ENCODE peak calls at places on chromosomes 13 and 19, in four cellular contexts. C is SHP77; I is stimulated activated CD4-positive, alpha-beta T cell treated with anti-CD3 and anti-CD28 coated beads, Interleukin-2, amount 100 ng/mL, for 24 hours; O is astrocyte of the spinal cord. K is an unnamed sample.

GRCh38 chr13:34942732-34943674 is 933 bp downstream of the NBEA start:
- DNase-seq in O (no peak), C (peak), I (no peak), K (no peak)

GRCh38 chr13:76552807-76553206 is 333.4 kb downstream of the KCTD12 start:
- DNase-seq in C (no peak), I (no peak), O (no peak), K (no peak)

GRCh38 chr19:48190288-48191284 is 20.1 kb downstream of the ZSWIM9 start:
- DNase-seq in O (peak), I (peak), C (no peak), K (no peak)

GRCh38 chr19:7983995-7984837 is 21.2 kb downstream of the ELAVL1 start:
- DNase-seq in C (no peak), O (no peak), I (no peak), K (no peak)

GRCh38 chr13:66809496-66809895 is 420.6 kb downstream of the PCDH9 start:
- DNase-seq in O (no peak), I (no peak), C (peak), K (no peak)

GRCh38 chr13:99224019-99224418 is 23.4 kb downstream of the UBAC2 start:
- DNase-seq in C (no peak), O (no peak), I (no peak), K (no peak)

GRCh38 chr13:111472083-111472482 is 151.6 kb downstream of the TEX29 start:
- DNase-seq in C (no peak), O (no peak), I (no peak), K (no peak)

GRCh38 chr19:16899566-16900075 is 10.8 kb downstream of the F2RL3 start:
- DNase-seq in O (peak), I (no peak), C (peak), K (no peak)

GRCh38 chr13:99528547-99528946 is 27.3 kb downstream of the TM9SF2 start:
- DNase-seq in O (no peak), I (no peak), C (peak), K (no peak)

GRCh38 chr13:114230575-114230974 is 4.1 kb upstream of the CDC16 start:
- DNase-seq in I (no peak), C (no peak), O (no peak), K (no peak)

GRCh38 chr13:78298657-78299056 is 304.7 kb downstream of the POU4F1 start:
- DNase-seq in O (peak), C (no peak), I (no peak), K (no peak)

GRCh38 chr13:45481688-45482087 is 16.9 kb downstream of the COG3 start:
- DNase-seq in I (no peak), C (no peak), O (no peak), K (no peak)

GRCh38 chr19:38587562-38587961 is 30.2 kb downstream of the MAP4K1 start:
- DNase-seq in C (no peak), O (no peak), I (no peak), K (no peak)

GRCh38 chr13:80742027-80742426 is 401.1 kb upstream of the SPRY2 start:
- DNase-seq in I (no peak), O (no peak), C (no peak), K (no peak)

GRCh38 chr13:75460644-75461043 is 21.3 kb downstream of the TBC1D4 start:
- DNase-seq in O (no peak), I (no peak), C (no peak), K (no peak)

GRCh38 chr13:80224468-80224867 is 116.5 kb downstream of the SPRY2 start:
- DNase-seq in O (no peak), I (no peak), C (no peak), K (peak)

GRCh38 chr19:45235485-45235884 is 9.7 kb downstream of the EXOC3L2 start:
- DNase-seq in C (no peak), I (no peak), O (no peak), K (no peak)

GRCh38 chr13:71867101-71867814 is at the start of gene DACH1:
- DNase-seq in O (peak), C (peak), I (no peak), K (peak)

GRCh38 chr19:38388310-38389100 is at the start of gene SPRED3:
- DNase-seq in C (no peak), I (no peak), O (no peak), K (peak)

GRCh38 chr19:29098863-29099481 is 114.0 kb downstream of the UQCRFS1 start:
- DNase-seq in I (no peak), C (no peak), O (no peak), K (peak)

K was measured in kidney glomerular epithelial cell.